ENCODE peak calls at places on chromosomes 11 and 22, in seven cellular contexts. K, D, Y, P, W, R and X are unnamed samples.

GRCh38 chr11:2988996-2989395 is 3.1 kb downstream of the NAP1L4 start:
- DNase-seq in K (no peak), D (no peak), Y (no peak), P (no peak), W (peak; percentile 36), R (no peak), X (no peak)

GRCh38 chr22:20004464-20004863 is 12.2 kb downstream of the ARVCF start:
- DNase-seq in K (no peak), D (no peak), Y (no peak), P (no peak), W (no peak), R (no peak), X (no peak)

GRCh38 chr11:18599739-18600230 is at the start of gene MISFA:
- DNase-seq in K (no peak), D (no peak), Y (no peak), P (no peak), W (no peak), R (no peak), X (no peak)

GRCh38 chr22:18000441-18001039 is 23.8 kb downstream of the MICAL3 start:
- DNase-seq in K (no peak), D (peak; percentile 85), Y (peak; percentile 45), P (peak; percentile 56), W (peak; percentile 17), R (no peak), X (peak; percentile 27)

GRCh38 chr11:89477175-89477574 is 14.0 kb downstream of the NOX4 start:
- DNase-seq in K (peak; percentile 13), D (no peak), Y (no peak), P (no peak), W (no peak), R (peak; percentile 12), X (peak; percentile 2)

GRCh38 chr11:122313581-122313980 is 197.6 kb upstream of the BLID start:
- DNase-seq in K (peak; percentile 1), D (no peak), Y (no peak), P (no peak), W (no peak), R (no peak), X (no peak)

GRCh38 chr11:111764621-111765020 is 1.6 kb downstream of the PPP2R1B start:
- DNase-seq in K (no peak), D (no peak), Y (no peak), P (no peak), W (peak; percentile 31), R (no peak), X (no peak)

GRCh38 chr11:111905391-111905790 is 6.2 kb downstream of the CRYAB start:
- DNase-seq in K (no peak), D (no peak), Y (no peak), P (no peak), W (no peak), R (no peak), X (no peak)

GRCh38 chr11:128890543-128891409 is at the start of gene KCNJ5:
- DNase-seq in K (no peak), D (no peak), Y (peak; percentile 66), P (peak; percentile 60), W (peak; percentile 17), R (no peak), X (peak; percentile 47)

GRCh38 chr22:19716829-19717105 is 2.5 kb downstream of the SEPTIN5 start:
- DNase-seq in K (no peak), D (peak; percentile 56), Y (peak; percentile 1), P (no peak), W (no peak), R (no peak), X (no peak)

DNA sequence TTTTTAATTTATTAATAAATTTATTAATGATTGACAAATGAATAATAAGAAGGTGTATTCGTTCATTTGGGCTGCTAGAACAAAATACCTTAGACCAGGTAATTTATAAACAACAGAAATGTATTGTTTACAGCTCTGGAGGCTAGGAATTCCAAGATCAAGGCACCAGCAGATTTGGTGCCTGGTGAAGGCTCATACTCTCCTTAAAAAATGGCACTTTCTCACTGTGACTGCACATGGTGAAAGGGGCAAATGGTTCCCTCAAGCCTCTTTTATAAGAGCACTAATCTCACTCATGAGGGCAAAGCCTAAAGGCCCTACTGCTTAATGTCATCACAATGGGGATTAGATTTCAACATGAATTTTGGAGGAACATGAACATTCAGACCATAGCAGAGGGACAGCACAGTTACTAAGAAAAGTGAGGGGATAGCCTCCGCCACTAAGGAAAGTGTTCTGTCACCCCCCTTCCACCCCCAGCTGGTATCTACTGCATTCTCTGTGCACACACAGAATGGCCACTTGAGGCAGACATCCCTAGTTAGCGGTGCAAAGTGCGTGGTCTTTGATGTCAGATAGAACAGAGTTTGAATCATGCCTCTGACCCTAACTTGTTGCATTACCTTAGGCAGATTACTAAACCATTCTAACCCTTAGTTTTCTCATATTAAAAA is 47.2 kb upstream of the CEP295 start:
- DNase-seq in K (no peak), D (no peak), Y (no peak), P (no peak), W (no peak), R (peak; percentile 43), X (peak; percentile 14)
- TF ChIP-seq CTCF in K (peak; percentile 5), D (no peak), Y (no peak), P (no peak), W (no peak), R (peak; percentile 73), X (no peak)

DNA sequence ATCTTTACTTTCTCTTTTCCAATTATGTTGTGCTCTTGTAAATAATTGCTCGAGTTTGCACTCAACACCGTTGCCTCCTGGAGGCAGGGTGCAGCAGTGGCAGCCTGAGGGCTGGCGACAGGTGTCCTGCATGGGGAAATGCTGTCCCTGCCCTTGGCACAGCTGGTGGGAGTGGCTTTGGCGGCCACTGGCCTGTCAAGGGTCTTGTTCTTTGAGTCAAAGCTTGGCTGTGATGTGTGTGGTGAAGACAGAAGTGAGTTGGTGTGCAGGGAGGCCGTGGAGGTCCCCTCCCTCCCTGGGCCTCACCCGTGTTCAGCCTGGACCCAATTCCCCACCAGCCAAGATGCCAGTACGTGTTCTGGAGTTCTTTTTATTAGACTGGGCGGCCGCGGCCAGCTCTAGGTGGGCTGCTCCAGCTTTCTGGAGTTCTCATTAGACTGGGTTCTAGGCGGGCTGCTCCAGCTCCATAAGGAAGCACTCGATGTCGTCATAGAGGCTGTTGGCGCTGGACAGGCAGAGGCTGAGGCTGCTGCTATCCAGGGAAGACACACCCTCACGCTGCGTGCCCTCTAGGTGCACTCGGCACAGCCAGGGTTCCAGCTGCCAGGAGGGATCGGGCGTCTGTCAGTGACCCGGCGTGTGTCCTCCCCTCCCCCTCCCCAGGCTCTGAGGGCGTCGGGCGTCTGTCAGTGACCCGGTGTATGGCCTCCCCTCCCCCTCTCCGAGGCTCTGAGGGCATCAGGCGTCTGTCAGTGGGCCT is 3.4 kb downstream of the IRF7 start:
- DNase-seq in K (no peak), D (no peak), Y (no peak), P (peak; percentile 92), W (peak; percentile 21), R (peak; percentile 16), X (peak; percentile 48)
- TF ChIP-seq CTCF in K (peak; percentile 31), D (no peak), Y (no peak), P (peak; percentile 43), W (peak; percentile 26), R (peak; percentile 62), X (peak; percentile 20)

GRCh38 chr22:30287626-30288413 is 1.5 kb downstream of the CASTOR1 start:
- DNase-seq in K (peak; percentile 82), D (peak; percentile 95), Y (peak; percentile 79), P (peak; percentile 90), W (peak; percentile 94), R (peak; percentile 89), X (peak; percentile 90)
- TF ChIP-seq CTCF in K (peak; percentile 56), D (peak; percentile 78), Y (peak; percentile 70), P (peak; percentile 71), W (peak; percentile 76), R (peak; percentile 86), X (peak; percentile 50)

GRCh38 chr11:34313099-34313517 is 44.7 kb downstream of the ABTB2 start:
- DNase-seq in K (no peak), D (no peak), Y (no peak), P (peak; percentile 74), W (peak; percentile 27), R (no peak), X (no peak)

GRCh38 chr11:34315006-34315793 is 42.6 kb downstream of the ABTB2 start:
- DNase-seq in K (no peak), D (no peak), Y (no peak), P (no peak), W (no peak), R (no peak), X (no peak)

GRCh38 chr11:34316347-34317037 is 41.3 kb downstream of the ABTB2 start:
- DNase-seq in K (no peak), D (no peak), Y (no peak), P (no peak), W (peak; percentile 57), R (no peak), X (no peak)

GRCh38 chr11:34317038-34317360 is 40.8 kb downstream of the ABTB2 start:
- DNase-seq in K (no peak), D (no peak), Y (no peak), P (no peak), W (no peak), R (no peak), X (no peak)

DNA sequence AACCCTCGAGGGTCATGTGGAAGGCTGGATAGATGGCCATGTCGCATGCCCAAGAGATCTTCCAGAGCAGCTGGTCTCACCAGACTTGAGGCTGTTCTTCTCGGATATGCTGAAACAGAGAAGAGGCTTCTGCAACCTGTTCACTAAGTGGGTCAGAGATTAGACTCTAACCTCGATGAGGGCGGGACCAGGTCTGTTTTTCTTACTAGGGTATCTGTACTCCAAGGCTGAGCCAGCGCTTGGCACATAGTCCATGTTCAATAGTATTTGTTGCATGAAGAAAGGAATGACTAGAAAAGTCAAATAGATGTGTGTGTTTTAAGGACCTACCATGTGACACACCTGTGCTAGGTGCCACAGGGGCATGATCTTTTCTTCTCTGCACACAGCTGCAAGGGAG is 43.6 kb downstream of the ABTB2 start:
- DNase-seq in K (no peak), D (no peak), Y (no peak), P (no peak), W (no peak), R (no peak), X (no peak)
- TF ChIP-seq CTCF in K (no peak), D (no peak), Y (no peak), P (no peak), W (no peak), R (no peak), X (no peak)

GRCh38 chr11:44120169-44120568 is 24.7 kb downstream of the EXT2 start:
- DNase-seq in K (peak; percentile 18), D (no peak), Y (no peak), P (peak; percentile 69), W (no peak), R (no peak), X (peak; percentile 11)
- TF ChIP-seq CTCF in K (peak; percentile 53), D (no peak), Y (peak; percentile 19), P (peak; percentile 55), W (peak; percentile 35), R (peak; percentile 60), X (peak; percentile 27)